ENCODE peak calls at places on chromosome 7, in four cellular contexts. X, W, K and V are unnamed samples.

GRCh38 chr7:151637781-151638261 is 118.1 kb upstream of the RHEB start:
- DNase-seq in X (no peak), W (no peak), K (no peak), V (no peak)

GRCh38 chr7:133479456-133480097 is 226.7 kb downstream of the EXOC4 start:
- DNase-seq in X (no peak), W (no peak), K (no peak), V (no peak)

GRCh38 chr7:20797174-20798080 is 10.7 kb upstream of the SP8 start:
- DNase-seq in X (no peak), W (peak), K (peak), V (no peak)

GRCh38 chr7:32154797-32155196 is 84.6 kb upstream of the PDE1C start:
- DNase-seq in X (no peak), W (no peak), K (no peak), V (peak)

GRCh38 chr7:57424515-57425238 is 25.3 kb upstream of the ZNF716 start:
- DNase-seq in X (no peak), W (no peak), K (no peak), V (no peak)

GRCh38 chr7:15947749-15948148 is 261.3 kb upstream of the MEOX2 start:
- DNase-seq in X (no peak), W (no peak), K (no peak), V (no peak)

GRCh38 chr7:68571286-68571685 is 1027.0 kb upstream of the AUTS2 start:
- DNase-seq in X (no peak), W (no peak), K (no peak), V (no peak)

GRCh38 chr7:46812047-46812672 is 769.8 kb downstream of the TNS3 start:
- DNase-seq in X (no peak), W (no peak), K (no peak), V (no peak)

GRCh38 chr7:149097088-149097487 is 6.6 kb upstream of the ZNF786 start:
- DNase-seq in X (no peak), W (peak), K (no peak), V (no peak)

GRCh38 chr7:146175716-146176115 is 59.1 kb downstream of the CNTNAP2 start:
- DNase-seq in X (no peak), W (no peak), K (no peak), V (no peak)